ENCODE peak calls at places on chromosomes 4 and X, in eight cellular contexts. One of them, this sample, is unnamed.

GRCh38 chr4:73347497-73347896 is 56.6 kb upstream of the ALB start:
- DNase-seq in H9: no peak
- DNase-seq in mesenchymal stem cell: no peak
- DNase-seq in OCI-LY7: no peak
- DNase-seq in tibial nerve: no peak
- DNase-seq in fibroblast of lung: no peak
- DNase-seq in heart right ventricle: no peak
- DNase-seq in PC-3: no peak
- DNase-seq in this sample: no peak

GRCh38 chr4:2255501-2256155 is 6.3 kb downstream of the MXD4 start:
- DNase-seq in H9: peak; percentile 33
- DNase-seq in mesenchymal stem cell: no peak
- DNase-seq in OCI-LY7: no peak
- DNase-seq in tibial nerve: peak; percentile 8
- DNase-seq in fibroblast of lung: peak; percentile 49
- DNase-seq in heart right ventricle: peak; percentile 56
- DNase-seq in PC-3: no peak
- DNase-seq in this sample: peak; percentile 76

GRCh38 chrX:77505227-77505626 is 58.0 kb downstream of the FGF16 start:
- DNase-seq in H9: no peak
- DNase-seq in mesenchymal stem cell: peak; percentile 31
- DNase-seq in OCI-LY7: peak; percentile 11
- DNase-seq in tibial nerve: no peak
- DNase-seq in fibroblast of lung: peak; percentile 46
- DNase-seq in heart right ventricle: no peak
- DNase-seq in PC-3: no peak
- DNase-seq in this sample: no peak

GRCh38 chr4:122747883-122748282 is 15.4 kb downstream of the BBS12 start:
- DNase-seq in H9: no peak
- DNase-seq in mesenchymal stem cell: peak; percentile 78
- DNase-seq in OCI-LY7: no peak
- DNase-seq in tibial nerve: no peak
- DNase-seq in fibroblast of lung: peak; percentile 72
- DNase-seq in heart right ventricle: no peak
- DNase-seq in PC-3: peak; percentile 41
- DNase-seq in this sample: no peak

GRCh38 chr4:29578329-29578728 is 1141.8 kb upstream of the PCDH7 start:
- DNase-seq in H9: no peak
- DNase-seq in mesenchymal stem cell: no peak
- DNase-seq in OCI-LY7: no peak
- DNase-seq in tibial nerve: no peak
- DNase-seq in fibroblast of lung: no peak
- DNase-seq in heart right ventricle: no peak
- DNase-seq in PC-3: no peak
- DNase-seq in this sample: no peak

GRCh38 chr4:73309211-73309610 is 50.6 kb upstream of the ANKRD17 start:
- DNase-seq in H9: no peak
- DNase-seq in mesenchymal stem cell: peak; percentile 41
- DNase-seq in OCI-LY7: no peak
- DNase-seq in tibial nerve: no peak
- DNase-seq in fibroblast of lung: peak; percentile 62
- DNase-seq in heart right ventricle: no peak
- DNase-seq in PC-3: peak; percentile 59
- DNase-seq in this sample: no peak

GRCh38 chrX:85107407-85107806 is 103.7 kb downstream of the APOOL start:
- DNase-seq in H9: no peak
- DNase-seq in mesenchymal stem cell: no peak
- DNase-seq in OCI-LY7: no peak
- DNase-seq in tibial nerve: no peak
- DNase-seq in fibroblast of lung: no peak
- DNase-seq in heart right ventricle: no peak
- DNase-seq in PC-3: no peak
- DNase-seq in this sample: no peak

GRCh38 chrX:119240356-119240755 is 4.3 kb downstream of the PGRMC1 start:
- DNase-seq in H9: no peak
- DNase-seq in mesenchymal stem cell: no peak
- DNase-seq in OCI-LY7: no peak
- DNase-seq in tibial nerve: no peak
- DNase-seq in fibroblast of lung: peak; percentile 87
- DNase-seq in heart right ventricle: no peak
- DNase-seq in PC-3: peak; percentile 13
- DNase-seq in this sample: no peak

GRCh38 chrX:129726307-129727111 is 12.3 kb upstream of the XPNPEP2 start:
- DNase-seq in H9: peak; percentile 70
- DNase-seq in mesenchymal stem cell: peak; percentile 74
- DNase-seq in OCI-LY7: peak; percentile 23
- DNase-seq in tibial nerve: peak; percentile 69
- DNase-seq in fibroblast of lung: peak; percentile 41
- DNase-seq in heart right ventricle: peak; percentile 59
- DNase-seq in PC-3: peak; percentile 82
- DNase-seq in this sample: no peak

GRCh38 chr4:139297001-139297410 is 4.3 kb upstream of the NAA15 start:
- DNase-seq in H9: no peak
- DNase-seq in mesenchymal stem cell: peak; percentile 57
- DNase-seq in OCI-LY7: no peak
- DNase-seq in tibial nerve: no peak
- DNase-seq in fibroblast of lung: peak; percentile 56
- DNase-seq in heart right ventricle: no peak
- DNase-seq in PC-3: peak; percentile 29
- DNase-seq in this sample: no peak

GRCh38 chr4:145626623-145626982 is 7.4 kb downstream of the MMAA start:
- DNase-seq in H9: no peak
- DNase-seq in mesenchymal stem cell: no peak
- DNase-seq in OCI-LY7: no peak
- DNase-seq in tibial nerve: no peak
- DNase-seq in fibroblast of lung: no peak
- DNase-seq in heart right ventricle: no peak
- DNase-seq in PC-3: no peak
- DNase-seq in this sample: no peak

GRCh38 chr4:19707876-19708275 is 543.8 kb upstream of the SLIT2 start:
- DNase-seq in H9: no peak
- DNase-seq in mesenchymal stem cell: no peak
- DNase-seq in OCI-LY7: no peak
- DNase-seq in tibial nerve: no peak
- DNase-seq in fibroblast of lung: no peak
- DNase-seq in heart right ventricle: no peak
- DNase-seq in PC-3: no peak
- DNase-seq in this sample: no peak

GRCh38 chrX:118254611-118255010 is 91.3 kb upstream of the WDR44 start:
- DNase-seq in H9: peak; percentile 31
- DNase-seq in mesenchymal stem cell: peak; percentile 26
- DNase-seq in OCI-LY7: peak; percentile 45
- DNase-seq in tibial nerve: peak; percentile 84
- DNase-seq in fibroblast of lung: peak; percentile 22
- DNase-seq in heart right ventricle: no peak
- DNase-seq in PC-3: peak; percentile 76
- DNase-seq in this sample: no peak

GRCh38 chr4:126779001-126779400 is 853.8 kb upstream of the INTU start:
- DNase-seq in H9: no peak
- DNase-seq in mesenchymal stem cell: no peak
- DNase-seq in OCI-LY7: no peak
- DNase-seq in tibial nerve: no peak
- DNase-seq in fibroblast of lung: no peak
- DNase-seq in heart right ventricle: no peak
- DNase-seq in PC-3: no peak
- DNase-seq in this sample: no peak

GRCh38 chr4:180160195-180160985 is 2082.8 kb upstream of the TENM3 start:
- DNase-seq in H9: no peak
- DNase-seq in mesenchymal stem cell: no peak
- DNase-seq in OCI-LY7: no peak
- DNase-seq in tibial nerve: no peak
- DNase-seq in fibroblast of lung: peak; percentile 44
- DNase-seq in heart right ventricle: no peak
- DNase-seq in PC-3: no peak
- DNase-seq in this sample: no peak

GRCh38 chr4:111048316-111048715 is 425.4 kb upstream of the PITX2 start:
- DNase-seq in H9: no peak
- DNase-seq in mesenchymal stem cell: no peak
- DNase-seq in OCI-LY7: no peak
- DNase-seq in tibial nerve: no peak
- DNase-seq in fibroblast of lung: no peak
- DNase-seq in heart right ventricle: no peak
- DNase-seq in PC-3: no peak
- DNase-seq in this sample: no peak

GRCh38 chrX:76253432-76253831 is 80.6 kb downstream of the PBDC1 start:
- DNase-seq in H9: peak; percentile 38
- DNase-seq in mesenchymal stem cell: peak; percentile 58
- DNase-seq in OCI-LY7: peak; percentile 48
- DNase-seq in tibial nerve: peak; percentile 9
- DNase-seq in fibroblast of lung: peak; percentile 18
- DNase-seq in heart right ventricle: no peak
- DNase-seq in PC-3: peak; percentile 56
- DNase-seq in this sample: no peak

GRCh38 chrX:136780241-136780640 is 491 bp downstream of the ARHGEF6 start:
- DNase-seq in H9: no peak
- DNase-seq in mesenchymal stem cell: no peak
- DNase-seq in OCI-LY7: no peak
- DNase-seq in tibial nerve: no peak
- DNase-seq in fibroblast of lung: no peak
- DNase-seq in heart right ventricle: no peak
- DNase-seq in PC-3: no peak
- DNase-seq in this sample: no peak
- H3K27ac ChIP-seq in H9: no peak overlapping the region
- H3K27ac ChIP-seq in mesenchymal stem cell: no peak overlapping the region
- H3K27ac ChIP-seq in OCI-LY7: peak overlapping the region; percentile 89
- H3K27ac ChIP-seq in tibial nerve: peak overlapping the region; percentile 69
- H3K27ac ChIP-seq in fibroblast of lung: no peak overlapping the region
- H3K27ac ChIP-seq in heart right ventricle: no peak overlapping the region
- H3K27ac ChIP-seq in PC-3: no peak overlapping the region
- H3K27ac ChIP-seq in this sample: peak overlapping the region; percentile 29

GRCh38 chr4:24775209-24775608 is 20.2 kb upstream of the SOD3 start:
- DNase-seq in H9: no peak
- DNase-seq in mesenchymal stem cell: no peak
- DNase-seq in OCI-LY7: no peak
- DNase-seq in tibial nerve: no peak
- DNase-seq in fibroblast of lung: peak; percentile 37
- DNase-seq in heart right ventricle: no peak
- DNase-seq in PC-3: peak; percentile 48
- DNase-seq in this sample: no peak
- H3K27ac ChIP-seq in H9: no peak overlapping the region
- H3K27ac ChIP-seq in mesenchymal stem cell: no peak overlapping the region
- H3K27ac ChIP-seq in OCI-LY7: no peak overlapping the region
- H3K27ac ChIP-seq in tibial nerve: no peak overlapping the region
- H3K27ac ChIP-seq in fibroblast of lung: no peak overlapping the region
- H3K27ac ChIP-seq in heart right ventricle: no peak overlapping the region
- H3K27ac ChIP-seq in PC-3: peak overlapping the region; percentile 49
- H3K27ac ChIP-seq in this sample: no peak overlapping the region

GRCh38 chr4:47215759-47216158 is 184.4 kb downstream of the GABRB1 start:
- DNase-seq in H9: no peak
- DNase-seq in mesenchymal stem cell: no peak
- DNase-seq in OCI-LY7: no peak
- DNase-seq in tibial nerve: no peak
- DNase-seq in fibroblast of lung: peak; percentile 75
- DNase-seq in heart right ventricle: no peak
- DNase-seq in PC-3: no peak
- DNase-seq in this sample: no peak

GRCh38 chr4:47210828-47211227 is 179.5 kb downstream of the GABRB1 start:
- DNase-seq in H9: no peak
- DNase-seq in mesenchymal stem cell: peak; percentile 27
- DNase-seq in OCI-LY7: no peak
- DNase-seq in tibial nerve: no peak
- DNase-seq in fibroblast of lung: no peak
- DNase-seq in heart right ventricle: no peak
- DNase-seq in PC-3: no peak
- DNase-seq in this sample: no peak

GRCh38 chr4:47213971-47214370 is 182.6 kb downstream of the GABRB1 start:
- DNase-seq in H9: no peak
- DNase-seq in mesenchymal stem cell: peak; percentile 98
- DNase-seq in OCI-LY7: no peak
- DNase-seq in tibial nerve: no peak
- DNase-seq in fibroblast of lung: peak; percentile 98
- DNase-seq in heart right ventricle: no peak
- DNase-seq in PC-3: peak; percentile 35
- DNase-seq in this sample: no peak

GRCh38 chr4:47213539-47213938 is 182.2 kb downstream of the GABRB1 start:
- DNase-seq in H9: no peak
- DNase-seq in mesenchymal stem cell: peak; percentile 51
- DNase-seq in OCI-LY7: no peak
- DNase-seq in tibial nerve: no peak
- DNase-seq in fibroblast of lung: no peak
- DNase-seq in heart right ventricle: no peak
- DNase-seq in PC-3: no peak
- DNase-seq in this sample: no peak

DNA sequence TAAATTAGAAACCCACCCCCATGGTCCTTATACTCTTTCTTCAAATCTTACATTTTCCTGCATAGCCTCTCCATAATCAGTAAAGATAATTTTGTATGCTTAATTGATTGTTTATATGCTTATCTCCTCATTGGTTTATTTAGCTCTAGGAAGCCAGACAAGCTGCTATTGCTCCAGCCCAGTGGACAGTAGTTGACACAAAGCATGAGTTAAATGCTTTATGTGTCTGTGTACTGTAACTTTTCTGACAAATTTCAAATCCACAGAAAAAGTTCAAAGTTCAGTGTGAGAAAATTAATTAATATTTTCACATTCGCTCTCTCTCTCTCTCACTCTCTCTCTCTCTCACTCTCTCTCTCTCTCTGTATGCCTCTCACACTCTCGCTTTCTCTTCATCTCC is 181.7 kb downstream of the GABRB1 start:
- DNase-seq in H9: no peak
- DNase-seq in mesenchymal stem cell: peak; percentile 72
- DNase-seq in OCI-LY7: no peak
- DNase-seq in tibial nerve: no peak
- DNase-seq in fibroblast of lung: no peak
- DNase-seq in heart right ventricle: no peak
- DNase-seq in PC-3: no peak
- DNase-seq in this sample: no peak
- H3K27ac ChIP-seq in H9: no peak overlapping the region
- H3K27ac ChIP-seq in mesenchymal stem cell: peak overlapping the region; percentile 32
- H3K27ac ChIP-seq in OCI-LY7: no peak overlapping the region
- H3K27ac ChIP-seq in tibial nerve: no peak overlapping the region
- H3K27ac ChIP-seq in fibroblast of lung: no peak overlapping the region
- H3K27ac ChIP-seq in heart right ventricle: no peak overlapping the region
- H3K27ac ChIP-seq in PC-3: no peak overlapping the region
- H3K27ac ChIP-seq in this sample: no peak overlapping the region

GRCh38 chr4:60737858-60738257 is 462.3 kb upstream of the ADGRL3 start:
- DNase-seq in H9: no peak
- DNase-seq in mesenchymal stem cell: peak; percentile 49
- DNase-seq in OCI-LY7: no peak
- DNase-seq in tibial nerve: no peak
- DNase-seq in fibroblast of lung: no peak
- DNase-seq in heart right ventricle: no peak
- DNase-seq in PC-3: peak; percentile 74
- DNase-seq in this sample: no peak
- H3K27ac ChIP-seq in H9: no peak overlapping the region
- H3K27ac ChIP-seq in mesenchymal stem cell: no peak overlapping the region
- H3K27ac ChIP-seq in OCI-LY7: no peak overlapping the region
- H3K27ac ChIP-seq in tibial nerve: no peak overlapping the region
- H3K27ac ChIP-seq in fibroblast of lung: no peak overlapping the region
- H3K27ac ChIP-seq in heart right ventricle: no peak overlapping the region
- H3K27ac ChIP-seq in PC-3: no peak overlapping the region
- H3K27ac ChIP-seq in this sample: no peak overlapping the region

GRCh38 chrX:143635915-143636314 is at the start of gene SLITRK4:
- DNase-seq in H9: peak; percentile 82
- DNase-seq in mesenchymal stem cell: peak; percentile 73
- DNase-seq in OCI-LY7: no peak
- DNase-seq in tibial nerve: no peak
- DNase-seq in fibroblast of lung: no peak
- DNase-seq in heart right ventricle: no peak
- DNase-seq in PC-3: peak; percentile 6
- DNase-seq in this sample: no peak
- H3K27ac ChIP-seq in H9: no peak within 1 kb of the TSS
- H3K27ac ChIP-seq in mesenchymal stem cell: peak within 1 kb of the TSS; percentile 90
- H3K27ac ChIP-seq in OCI-LY7: no peak within 1 kb of the TSS
- H3K27ac ChIP-seq in tibial nerve: no peak within 1 kb of the TSS
- H3K27ac ChIP-seq in fibroblast of lung: no peak within 1 kb of the TSS
- H3K27ac ChIP-seq in heart right ventricle: no peak within 1 kb of the TSS
- H3K27ac ChIP-seq in PC-3: no peak within 1 kb of the TSS
- H3K27ac ChIP-seq in this sample: no peak within 1 kb of the TSS